ENCODE peak calls at places on chromosome 5, in six cellular contexts. T, V, D, A, J and I are unnamed samples.
A peak's percentile ranks its signal among the peaks of the same experiment; 100 is the strongest.

GRCh38 chr5:34923694-34924461 is 5.5 kb upstream of the DNAJC21 start:
- DNase-seq in T (peak; percentile 69), V (peak; percentile 85), D (no peak), A (no peak), J (no peak), I (no peak)

GRCh38 chr5:34587355-34588241 is 68.5 kb upstream of the RAI14 start:
- DNase-seq in T (no peak), V (peak; percentile 62), D (no peak), A (no peak), J (no peak), I (no peak)

GRCh38 chr5:72015103-72015548 is 92.1 kb upstream of the MAP1B start:
- DNase-seq in T (no peak), V (peak; percentile 95), D (no peak), A (no peak), J (no peak), I (no peak)

GRCh38 chr5:80117446-80117845 is 82.3 kb downstream of the THBS4 start:
- DNase-seq in T (no peak), V (peak; percentile 38), D (no peak), A (no peak), J (no peak), I (no peak)

GRCh38 chr5:61333351-61334223 is 1.5 kb downstream of the ZSWIM6 start:
- DNase-seq in T (peak; percentile 70), V (no peak), D (peak; percentile 73), A (peak; percentile 6), J (peak; percentile 42), I (no peak)

GRCh38 chr5:152688561-152689274 is 283.6 kb upstream of the NMUR2 start:
- DNase-seq in T (no peak), V (peak; percentile 99), D (no peak), A (no peak), J (no peak), I (no peak)

GRCh38 chr5:168818586-168818985 is 239.4 kb upstream of the PANK3 start:
- DNase-seq in T (no peak), V (no peak), D (no peak), A (no peak), J (no peak), I (no peak)

GRCh38 chr5:170552486-170553122 is 48.8 kb downstream of the KCNIP1 start:
- DNase-seq in T (peak; percentile 69), V (peak; percentile 94), D (peak; percentile 93), A (no peak), J (peak; percentile 58), I (no peak)

GRCh38 chr5:126514159-126515141 is 80.6 kb downstream of the ALDH7A1 start:
- DNase-seq in T (no peak), V (peak; percentile 43), D (no peak), A (no peak), J (no peak), I (no peak)

GRCh38 chr5:164013077-164013670 is 507.8 kb downstream of the MAT2B start:
- DNase-seq in T (peak; percentile 86), V (peak; percentile 52), D (peak; percentile 69), A (no peak), J (no peak), I (no peak)

GRCh38 chr5:133360693-133361479 is 251.5 kb downstream of the FSTL4 start:
- DNase-seq in T (no peak), V (no peak), D (no peak), A (no peak), J (no peak), I (no peak)

GRCh38 chr5:110917161-110917875 is 154.2 kb upstream of the TSLP start:
- DNase-seq in T (no peak), V (peak; percentile 87), D (no peak), A (no peak), J (no peak), I (no peak)

GRCh38 chr5:135085936-135086235 is 51.9 kb upstream of the PITX1 start:
- DNase-seq in T (peak; percentile 25), V (no peak), D (peak; percentile 38), A (no peak), J (no peak), I (no peak)

GRCh38 chr5:17317499-17317898 is 100.1 kb downstream of the BASP1 start:
- DNase-seq in T (peak; percentile 50), V (no peak), D (no peak), A (no peak), J (no peak), I (no peak)

GRCh38 chr5:65721775-65722574 is at the start of the genes NLN and SGTB:
- DNase-seq in T (peak; percentile 94), V (peak; percentile 48), D (peak; percentile 90), A (peak; percentile 82), J (peak; percentile 72), I (peak; percentile 89)

GRCh38 chr5:13250450-13251291 is 693.8 kb downstream of the DNAH5 start:
- DNase-seq in T (no peak), V (no peak), D (no peak), A (no peak), J (no peak), I (no peak)

GRCh38 chr5:6274846-6275543 is 103.4 kb downstream of the MED10 start:
- DNase-seq in T (no peak), V (no peak), D (no peak), A (no peak), J (no peak), I (no peak)

GRCh38 chr5:56110646-56111403 is 116.1 kb upstream of the IL6ST start:
- DNase-seq in T (no peak), V (peak; percentile 56), D (no peak), A (no peak), J (no peak), I (no peak)

GRCh38 chr5:98109561-98110006 is 663.9 kb upstream of the RGMB start:
- DNase-seq in T (no peak), V (peak; percentile 95), D (no peak), A (no peak), J (no peak), I (no peak)

GRCh38 chr5:34762321-34762871 is 76.6 kb upstream of the TTC23L start:
- DNase-seq in T (no peak), V (peak; percentile 92), D (no peak), A (no peak), J (no peak), I (no peak)

GRCh38 chr5:8829322-8830029 is 716.4 kb downstream of the SEMA5A start:
- DNase-seq in T (no peak), V (peak; percentile 99), D (no peak), A (no peak), J (no peak), I (no peak)

GRCh38 chr5:150590979-150591411 is 49.5 kb upstream of the SYNPO start:
- DNase-seq in T (no peak), V (peak; percentile 32), D (peak; percentile 73), A (no peak), J (no peak), I (no peak)

GRCh38 chr5:64180661-64181343 is 15.2 kb downstream of the RNF180 start:
- DNase-seq in T (no peak), V (peak; percentile 18), D (no peak), A (no peak), J (no peak), I (no peak)

GRCh38 chr5:72842816-72843215 is 26.4 kb downstream of the TNPO1 start:
- DNase-seq in T (peak; percentile 59), V (peak; percentile 32), D (no peak), A (no peak), J (no peak), I (no peak)

GRCh38 chr5:12292610-12293204 is 388.5 kb upstream of the CTNND2 start:
- DNase-seq in T (no peak), V (peak; percentile 15), D (no peak), A (no peak), J (no peak), I (no peak)

GRCh38 chr5:44943637-44944036 is 134.9 kb downstream of the MRPS30 start:
- DNase-seq in T (no peak), V (no peak), D (no peak), A (no peak), J (no peak), I (no peak)

GRCh38 chr5:171207256-171207866 is 101.7 kb upstream of the TLX3 start:
- DNase-seq in T (no peak), V (peak; percentile 4), D (no peak), A (no peak), J (no peak), I (no peak)

GRCh38 chr5:177429248-177430045 is 3.0 kb downstream of the GRK6 start:
- DNase-seq in T (peak; percentile 93), V (no peak), D (peak; percentile 86), A (peak; percentile 65), J (peak; percentile 66), I (peak; percentile 79)

GRCh38 chr5:53326420-53327153 is 153.8 kb upstream of the FST start:
- DNase-seq in T (no peak), V (no peak), D (no peak), A (no peak), J (no peak), I (no peak)

GRCh38 chr5:3601929-3602712 is 6.5 kb downstream of the IRX1 start:
- DNase-seq in T (peak; percentile 40), V (peak; percentile 15), D (no peak), A (no peak), J (no peak), I (no peak)

GRCh38 chr5:3600106-3600997 is 4.7 kb downstream of the IRX1 start:
- DNase-seq in T (peak; percentile 35), V (peak; percentile 17), D (no peak), A (no peak), J (no peak), I (no peak)

GRCh38 chr5:3602713-3603502 is 7.3 kb downstream of the IRX1 start:
- DNase-seq in T (no peak), V (peak; percentile 34), D (no peak), A (no peak), J (no peak), I (no peak)

GRCh38 chr5:3599283-3600105 is 3.9 kb downstream of the IRX1 start:
- DNase-seq in T (peak; percentile 28), V (peak; percentile 54), D (no peak), A (no peak), J (no peak), I (no peak)

GRCh38 chr5:3601060-3601710 is 5.6 kb downstream of the IRX1 start:
- DNase-seq in T (peak; percentile 26), V (peak; percentile 42), D (no peak), A (no peak), J (no peak), I (no peak)
- H3K9me3 ChIP-seq in T (no peaks in the 10 kb centered on the region), V (no peaks in the 10 kb centered on the region), D (no peaks in the 10 kb centered on the region), A (no peaks in the 10 kb centered on the region), J (no peaks in the 10 kb centered on the region), I (no peaks in the 10 kb centered on the region)

GRCh38 chr5:88188458-88189132 is 80.0 kb downstream of the TMEM161B start:
- DNase-seq in T (no peak), V (peak; percentile 4), D (no peak), A (no peak), J (no peak), I (no peak)
- H3K9me3 ChIP-seq in T (no peaks in the 10 kb centered on the region), V (peaks cover 8% of the 10 kb centered on the region), D (no peaks in the 10 kb centered on the region), A (peaks cover 13% of the 10 kb centered on the region), J (peaks cover 4% of the 10 kb centered on the region), I (peaks cover 9% of the 10 kb centered on the region)

GRCh38 chr5:1262381-1262780 is 32.5 kb downstream of the TERT start:
- DNase-seq in T (no peak), V (no peak), D (no peak), A (no peak), J (no peak), I (no peak)
- H3K9me3 ChIP-seq in T (no peaks in the 10 kb centered on the region), V (peaks cover 25% of the 10 kb centered on the region), D (no peaks in the 10 kb centered on the region), A (no peaks in the 10 kb centered on the region), J (no peaks in the 10 kb centered on the region), I (no peaks in the 10 kb centered on the region)

GRCh38 chr5:74040811-74041491 is 415.0 kb downstream of the ARHGEF28 start:
- DNase-seq in T (no peak), V (peak; percentile 48), D (no peak), A (no peak), J (no peak), I (no peak)
- H3K9me3 ChIP-seq in T (no peaks in the 10 kb centered on the region), V (no peaks in the 10 kb centered on the region), D (no peaks in the 10 kb centered on the region), A (no peaks in the 10 kb centered on the region), J (no peaks in the 10 kb centered on the region), I (no peaks in the 10 kb centered on the region)